ENCODE peak calls at places on chromosomes 3 and 15, in eight cellular contexts. X is K562, A is T-helper 2 cell, D is NCI-H2171 treated with DMSO at 0.1 percent for 48 hours, H is GM12865, Q is adrenal gland, T is NT2/D1, U is SIG-M5. V is an unnamed sample.

GRCh38 chr3:33597257-33597689 is 120.8 kb downstream of the CLASP2 start:
- DNase-seq in X (no peak), H (no peak), A (no peak), D (no peak), Q (no peak), T (no peak), U (peak), V (no peak)

GRCh38 chr3:58236527-58237237 is 910 bp upstream of the ABHD6 start:
- DNase-seq in Q (no peak), U (no peak), X (no peak), H (no peak), A (peak), D (no peak), T (no peak), V (no peak)

GRCh38 chr3:12919205-12919604 is 77.8 kb upstream of the RPL32 start:
- DNase-seq in T (no peak), Q (no peak), U (no peak), A (no peak), D (no peak), H (no peak), X (no peak), V (no peak)

GRCh38 chr3:132535575-132536441 is 61.3 kb upstream of the ACKR4 start:
- DNase-seq in A (peak), U (no peak), T (peak), H (peak), D (peak), X (peak), Q (peak), V (peak)

GRCh38 chr3:69671082-69671952 is 67.9 kb upstream of the MITF start:
- DNase-seq in A (no peak), T (peak), H (peak), U (no peak), Q (peak), X (peak), D (peak), V (peak)

GRCh38 chr3:89145995-89146394 is 38.6 kb downstream of the EPHA3 start:
- DNase-seq in U (no peak), T (no peak), H (no peak), A (no peak), Q (no peak), X (no peak), D (no peak), V (peak)

GRCh38 chr3:73026111-73026510 is 29.5 kb downstream of the PPP4R2 start:
- DNase-seq in U (no peak), A (no peak), Q (no peak), H (no peak), T (no peak), D (no peak), X (no peak), V (no peak)

GRCh38 chr3:2921903-2922302 is 188.3 kb downstream of the IL5RA start:
- DNase-seq in D (peak), T (no peak), A (no peak), U (no peak), X (peak), Q (no peak), H (peak), V (peak)

GRCh38 chr15:71400347-71400746 is 285.1 kb downstream of the THSD4 start:
- DNase-seq in U (no peak), H (no peak), D (no peak), X (no peak), Q (peak), A (no peak), T (no peak), V (no peak)

GRCh38 chr3:20574746-20575145 is 388.7 kb upstream of the SGO1 start:
- DNase-seq in T (no peak), Q (no peak), H (no peak), A (no peak), D (no peak), U (no peak), X (no peak), V (no peak)

GRCh38 chr3:138434875-138435772 is 708 bp downstream of the ESYT3 start:
- DNase-seq in T (no peak), A (no peak), U (no peak), H (no peak), Q (no peak), X (no peak), D (peak), V (no peak)

GRCh38 chr3:46699846-46700523 is 1.2 kb upstream of the TMIE start:
- DNase-seq in A (no peak), H (no peak), D (no peak), U (no peak), T (no peak), X (no peak), Q (peak), V (no peak)

GRCh38 chr3:49671291-49672288 is 2.6 kb upstream of the APEH start:
- DNase-seq in H (peak), U (no peak), D (no peak), Q (peak), X (peak), A (peak), T (peak), V (peak)

GRCh38 chr3:115418583-115418982 is 204.7 kb upstream of the GAP43 start:
- DNase-seq in A (no peak), Q (no peak), H (no peak), U (no peak), X (no peak), D (peak), T (no peak), V (no peak)

GRCh38 chr3:9739181-9739580 is 7.6 kb downstream of the BRPF1 start:
- DNase-seq in H (no peak), U (no peak), Q (no peak), A (no peak), X (no peak), T (no peak), D (no peak), V (no peak)